ENCODE peak calls at places on chromosome 22, in eight cellular contexts. One of them, this sample, is unnamed.

GRCh38 chr22:39623603-39624500 is 53.3 kb downstream of the CACNA1I start:
- DNase-seq in GM23338: no peak
- DNase-seq in lower lobe of right lung: no peak
- DNase-seq in kidney epithelial cell: no peak
- DNase-seq in neural progenitor cell: peak; percentile 51
- DNase-seq in heart right ventricle: no peak
- DNase-seq in Peyer's patch: no peak
- DNase-seq in RWPE2: no peak
- DNase-seq in this sample: no peak

GRCh38 chr22:17120711-17121234 is 387 bp downstream of the TMEM121B start:
- DNase-seq in Peyer's patch: no peak
- DNase-seq in neural progenitor cell: peak; percentile 76
- DNase-seq in kidney epithelial cell: no peak
- DNase-seq in lower lobe of right lung: no peak
- DNase-seq in heart right ventricle: no peak
- DNase-seq in RWPE2: no peak
- DNase-seq in GM23338: peak; percentile 39
- DNase-seq in this sample: no peak

GRCh38 chr22:35140879-35141745 is 75.2 kb downstream of the ISX start:
- DNase-seq in kidney epithelial cell: no peak
- DNase-seq in RWPE2: no peak
- DNase-seq in neural progenitor cell: peak; percentile 67
- DNase-seq in heart right ventricle: no peak
- DNase-seq in lower lobe of right lung: no peak
- DNase-seq in Peyer's patch: peak; percentile 78
- DNase-seq in GM23338: peak; percentile 90
- DNase-seq in this sample: no peak

GRCh38 chr22:50440544-50441249 is 34.1 kb downstream of the SBF1 start:
- DNase-seq in RWPE2: peak; percentile 43
- DNase-seq in heart right ventricle: no peak
- DNase-seq in lower lobe of right lung: peak; percentile 47
- DNase-seq in kidney epithelial cell: no peak
- DNase-seq in neural progenitor cell: no peak
- DNase-seq in GM23338: no peak
- DNase-seq in Peyer's patch: no peak
- DNase-seq in this sample: no peak

GRCh38 chr22:41197046-41197807 is 7.9 kb upstream of the L3MBTL2 start:
- DNase-seq in Peyer's patch: peak; percentile 92
- DNase-seq in lower lobe of right lung: peak; percentile 89
- DNase-seq in RWPE2: no peak
- DNase-seq in GM23338: peak; percentile 89
- DNase-seq in neural progenitor cell: peak; percentile 93
- DNase-seq in kidney epithelial cell: no peak
- DNase-seq in heart right ventricle: peak; percentile 84
- DNase-seq in this sample: no peak

GRCh38 chr22:31952094-31952401 is 7.7 kb downstream of the YWHAH start:
- DNase-seq in Peyer's patch: no peak
- DNase-seq in GM23338: no peak
- DNase-seq in lower lobe of right lung: no peak
- DNase-seq in RWPE2: no peak
- DNase-seq in heart right ventricle: no peak
- DNase-seq in neural progenitor cell: no peak
- DNase-seq in kidney epithelial cell: no peak
- DNase-seq in this sample: no peak

GRCh38 chr22:40238425-40239344 is 61.0 kb downstream of the TNRC6B start:
- DNase-seq in GM23338: peak; percentile 53
- DNase-seq in neural progenitor cell: no peak
- DNase-seq in lower lobe of right lung: no peak
- DNase-seq in heart right ventricle: no peak
- DNase-seq in kidney epithelial cell: peak; percentile 21
- DNase-seq in Peyer's patch: no peak
- DNase-seq in RWPE2: peak; percentile 61
- DNase-seq in this sample: no peak

GRCh38 chr22:17435375-17435774 is 66.1 kb downstream of the CECR2 start:
- DNase-seq in Peyer's patch: no peak
- DNase-seq in RWPE2: no peak
- DNase-seq in neural progenitor cell: no peak
- DNase-seq in heart right ventricle: no peak
- DNase-seq in kidney epithelial cell: no peak
- DNase-seq in GM23338: no peak
- DNase-seq in lower lobe of right lung: no peak
- DNase-seq in this sample: no peak

GRCh38 chr22:26086359-26086758 is 82.9 kb upstream of the SEZ6L start:
- DNase-seq in heart right ventricle: no peak
- DNase-seq in lower lobe of right lung: no peak
- DNase-seq in neural progenitor cell: peak; percentile 36
- DNase-seq in Peyer's patch: no peak
- DNase-seq in kidney epithelial cell: no peak
- DNase-seq in GM23338: no peak
- DNase-seq in RWPE2: no peak
- DNase-seq in this sample: no peak

GRCh38 chr22:41555325-41555724 is 5.5 kb upstream of the CSDC2 start:
- DNase-seq in kidney epithelial cell: no peak
- DNase-seq in Peyer's patch: no peak
- DNase-seq in RWPE2: no peak
- DNase-seq in heart right ventricle: no peak
- DNase-seq in lower lobe of right lung: no peak
- DNase-seq in neural progenitor cell: no peak
- DNase-seq in GM23338: no peak
- DNase-seq in this sample: no peak

GRCh38 chr22:49521787-49522224 is 305.9 kb downstream of the BRD1 start:
- DNase-seq in lower lobe of right lung: no peak
- DNase-seq in heart right ventricle: no peak
- DNase-seq in kidney epithelial cell: no peak
- DNase-seq in neural progenitor cell: no peak
- DNase-seq in GM23338: no peak
- DNase-seq in Peyer's patch: peak; percentile 43
- DNase-seq in RWPE2: no peak
- DNase-seq in this sample: no peak

GRCh38 chr22:17430298-17430900 is 61.1 kb downstream of the CECR2 start:
- DNase-seq in heart right ventricle: peak; percentile 34
- DNase-seq in neural progenitor cell: no peak
- DNase-seq in Peyer's patch: no peak
- DNase-seq in RWPE2: no peak
- DNase-seq in lower lobe of right lung: no peak
- DNase-seq in kidney epithelial cell: no peak
- DNase-seq in GM23338: no peak
- DNase-seq in this sample: no peak

GRCh38 chr22:46598737-46599424 is 21.3 kb upstream of the GRAMD4 start:
- DNase-seq in lower lobe of right lung: peak; percentile 65
- DNase-seq in GM23338: no peak
- DNase-seq in RWPE2: no peak
- DNase-seq in neural progenitor cell: no peak
- DNase-seq in kidney epithelial cell: no peak
- DNase-seq in Peyer's patch: no peak
- DNase-seq in heart right ventricle: no peak
- DNase-seq in this sample: no peak

GRCh38 chr22:36870250-36870649 is 9.4 kb downstream of the NCF4 start:
- DNase-seq in lower lobe of right lung: no peak
- DNase-seq in heart right ventricle: no peak
- DNase-seq in RWPE2: no peak
- DNase-seq in Peyer's patch: no peak
- DNase-seq in kidney epithelial cell: no peak
- DNase-seq in neural progenitor cell: no peak
- DNase-seq in GM23338: no peak
- DNase-seq in this sample: no peak

GRCh38 chr22:37349043-37349814 is 66.9 kb downstream of the CYTH4 start:
- DNase-seq in RWPE2: no peak
- DNase-seq in GM23338: no peak
- DNase-seq in lower lobe of right lung: no peak
- DNase-seq in neural progenitor cell: no peak
- DNase-seq in heart right ventricle: no peak
- DNase-seq in kidney epithelial cell: no peak
- DNase-seq in Peyer's patch: no peak
- DNase-seq in this sample: no peak

GRCh38 chr22:26949193-26949592 is 291.8 kb downstream of the MIAT start:
- DNase-seq in lower lobe of right lung: no peak
- DNase-seq in GM23338: peak; percentile 44
- DNase-seq in kidney epithelial cell: no peak
- DNase-seq in Peyer's patch: no peak
- DNase-seq in heart right ventricle: no peak
- DNase-seq in RWPE2: no peak
- DNase-seq in neural progenitor cell: peak; percentile 34
- DNase-seq in this sample: no peak

GRCh38 chr22:39298194-39298987 is 21.0 kb downstream of the RPL3 start:
- DNase-seq in RWPE2: no peak
- DNase-seq in heart right ventricle: peak; percentile 62
- DNase-seq in neural progenitor cell: no peak
- DNase-seq in kidney epithelial cell: no peak
- DNase-seq in GM23338: no peak
- DNase-seq in Peyer's patch: no peak
- DNase-seq in lower lobe of right lung: no peak
- DNase-seq in this sample: no peak

DNA sequence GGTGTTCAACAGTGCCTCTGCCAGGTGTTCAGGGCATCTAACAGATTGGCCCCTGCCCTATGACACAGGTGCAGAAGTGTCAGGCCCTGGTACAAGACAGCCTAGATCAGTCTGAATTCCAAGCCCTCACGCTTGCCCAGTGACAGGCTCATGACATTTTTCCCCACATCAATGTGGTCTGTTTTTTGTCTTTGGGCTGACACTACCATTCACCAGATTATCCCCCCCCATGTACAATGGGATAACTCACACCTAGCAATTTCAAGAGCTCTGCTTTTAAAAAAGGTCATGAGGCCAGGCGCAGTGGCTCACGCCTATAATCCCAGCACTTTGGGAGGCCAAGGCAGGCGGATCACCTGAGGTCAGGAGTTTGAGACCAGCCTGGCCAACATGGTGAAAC is 155.5 kb upstream of the PITPNB start:
- DNase-seq in neural progenitor cell: no peak
- DNase-seq in GM23338: no peak
- DNase-seq in heart right ventricle: peak; percentile 49
- DNase-seq in Peyer's patch: no peak
- DNase-seq in kidney epithelial cell: no peak
- DNase-seq in RWPE2: no peak
- DNase-seq in lower lobe of right lung: no peak
- DNase-seq in this sample: no peak
- H3K27me3 ChIP-seq in neural progenitor cell: no peaks in the 10 kb centered on the region
- H3K27me3 ChIP-seq in GM23338: no peaks in the 10 kb centered on the region
- H3K27me3 ChIP-seq in heart right ventricle: no peaks in the 10 kb centered on the region
- H3K27me3 ChIP-seq in Peyer's patch: no peaks in the 10 kb centered on the region
- H3K27me3 ChIP-seq in kidney epithelial cell: no peaks in the 10 kb centered on the region
- H3K27me3 ChIP-seq in RWPE2: no peaks in the 10 kb centered on the region
- H3K27me3 ChIP-seq in lower lobe of right lung: no peaks in the 10 kb centered on the region
- H3K27me3 ChIP-seq in this sample: no peaks in the 10 kb centered on the region

DNA sequence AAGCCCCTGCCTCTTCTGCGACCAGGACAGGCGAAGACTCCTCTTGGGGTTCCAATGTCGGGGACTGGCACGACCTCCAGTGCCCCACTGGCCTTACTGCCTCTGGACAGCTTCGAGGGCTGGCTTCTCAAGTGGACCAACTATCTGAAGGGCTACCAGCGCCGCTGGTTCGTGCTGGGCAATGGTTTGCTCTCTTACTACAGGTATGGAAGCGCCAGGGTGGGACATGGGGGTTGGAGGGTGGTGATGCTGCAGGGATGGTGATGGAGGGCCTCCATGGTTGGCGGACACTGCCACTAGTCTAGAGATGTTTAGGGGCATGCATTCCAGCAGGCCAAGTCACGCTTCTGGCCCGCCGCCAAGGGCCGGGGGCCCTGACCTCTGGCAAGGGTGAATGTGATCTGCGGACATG is 683 bp downstream of the OSBP2 start:
- DNase-seq in GM23338: no peak
- DNase-seq in heart right ventricle: no peak
- DNase-seq in neural progenitor cell: no peak
- DNase-seq in lower lobe of right lung: no peak
- DNase-seq in Peyer's patch: no peak
- DNase-seq in RWPE2: no peak
- DNase-seq in kidney epithelial cell: no peak
- DNase-seq in this sample: no peak
- H3K27me3 ChIP-seq in GM23338: peaks cover 23% of the 10 kb centered on the region
- H3K27me3 ChIP-seq in heart right ventricle: peaks cover 9% of the 10 kb centered on the region
- H3K27me3 ChIP-seq in neural progenitor cell: peaks cover 48% of the 10 kb centered on the region
- H3K27me3 ChIP-seq in lower lobe of right lung: peaks cover 7% of the 10 kb centered on the region
- H3K27me3 ChIP-seq in Peyer's patch: no peaks in the 10 kb centered on the region
- H3K27me3 ChIP-seq in RWPE2: no peaks in the 10 kb centered on the region
- H3K27me3 ChIP-seq in kidney epithelial cell: peaks cover 2% of the 10 kb centered on the region
- H3K27me3 ChIP-seq in this sample: peaks cover 9% of the 10 kb centered on the region

GRCh38 chr22:19535001-19535400 is 10.8 kb upstream of the CLDN5 start:
- DNase-seq in RWPE2: no peak
- DNase-seq in GM23338: no peak
- DNase-seq in lower lobe of right lung: no peak
- DNase-seq in Peyer's patch: no peak
- DNase-seq in kidney epithelial cell: no peak
- DNase-seq in neural progenitor cell: no peak
- DNase-seq in heart right ventricle: no peak
- DNase-seq in this sample: no peak

GRCh38 chr22:19533049-19533626 is 8.9 kb upstream of the CLDN5 start:
- DNase-seq in GM23338: no peak
- DNase-seq in neural progenitor cell: no peak
- DNase-seq in RWPE2: no peak
- DNase-seq in heart right ventricle: no peak
- DNase-seq in kidney epithelial cell: no peak
- DNase-seq in Peyer's patch: no peak
- DNase-seq in lower lobe of right lung: no peak
- DNase-seq in this sample: no peak

GRCh38 chr22:19533857-19534256 is 9.6 kb upstream of the CLDN5 start:
- DNase-seq in lower lobe of right lung: no peak
- DNase-seq in neural progenitor cell: no peak
- DNase-seq in heart right ventricle: no peak
- DNase-seq in Peyer's patch: no peak
- DNase-seq in kidney epithelial cell: no peak
- DNase-seq in RWPE2: no peak
- DNase-seq in GM23338: no peak
- DNase-seq in this sample: no peak

GRCh38 chr22:19537941-19538488 is 13.8 kb upstream of the CLDN5 start:
- DNase-seq in heart right ventricle: no peak
- DNase-seq in neural progenitor cell: no peak
- DNase-seq in Peyer's patch: peak; percentile 15
- DNase-seq in GM23338: no peak
- DNase-seq in lower lobe of right lung: no peak
- DNase-seq in RWPE2: no peak
- DNase-seq in kidney epithelial cell: no peak
- DNase-seq in this sample: no peak

DNA sequence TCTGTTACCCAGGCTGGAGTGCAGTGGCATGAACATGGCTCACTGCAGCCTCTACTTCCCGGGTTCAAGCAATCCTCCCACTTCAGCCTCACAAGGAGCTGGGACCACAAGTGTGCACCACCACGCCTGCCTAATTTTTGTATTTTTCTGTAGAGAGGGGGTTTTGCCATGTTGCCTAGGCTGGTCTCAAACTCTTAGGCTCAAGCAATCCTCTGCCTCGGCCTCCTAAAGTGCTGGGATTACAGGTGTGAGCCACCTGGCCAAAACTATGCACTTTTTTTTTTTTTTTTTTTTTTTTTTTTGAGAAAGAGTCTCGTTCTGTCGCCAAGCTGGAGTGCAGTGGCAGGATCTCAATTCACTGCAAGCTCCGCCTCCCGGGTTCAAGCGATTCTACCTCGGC is 12.4 kb upstream of the CLDN5 start:
- DNase-seq in kidney epithelial cell: no peak
- DNase-seq in RWPE2: no peak
- DNase-seq in neural progenitor cell: no peak
- DNase-seq in Peyer's patch: peak; percentile 27
- DNase-seq in GM23338: no peak
- DNase-seq in heart right ventricle: no peak
- DNase-seq in lower lobe of right lung: no peak
- DNase-seq in this sample: no peak
- H3K27me3 ChIP-seq in kidney epithelial cell: no peaks in the 10 kb centered on the region
- H3K27me3 ChIP-seq in RWPE2: no peaks in the 10 kb centered on the region
- H3K27me3 ChIP-seq in neural progenitor cell: no peaks in the 10 kb centered on the region
- H3K27me3 ChIP-seq in Peyer's patch: no peaks in the 10 kb centered on the region
- H3K27me3 ChIP-seq in GM23338: no peaks in the 10 kb centered on the region
- H3K27me3 ChIP-seq in heart right ventricle: no peaks in the 10 kb centered on the region
- H3K27me3 ChIP-seq in lower lobe of right lung: no peaks in the 10 kb centered on the region
- H3K27me3 ChIP-seq in this sample: no peaks in the 10 kb centered on the region

GRCh38 chr22:21624120-21624879 is 5.5 kb downstream of the YDJC start:
- DNase-seq in lower lobe of right lung: no peak
- DNase-seq in kidney epithelial cell: no peak
- DNase-seq in RWPE2: no peak
- DNase-seq in Peyer's patch: no peak
- DNase-seq in neural progenitor cell: peak; percentile 76
- DNase-seq in GM23338: peak; percentile 89
- DNase-seq in heart right ventricle: no peak
- DNase-seq in this sample: no peak
- H3K27me3 ChIP-seq in lower lobe of right lung: no peaks in the 10 kb centered on the region
- H3K27me3 ChIP-seq in kidney epithelial cell: no peaks in the 10 kb centered on the region
- H3K27me3 ChIP-seq in RWPE2: no peaks in the 10 kb centered on the region
- H3K27me3 ChIP-seq in Peyer's patch: no peaks in the 10 kb centered on the region
- H3K27me3 ChIP-seq in neural progenitor cell: no peaks in the 10 kb centered on the region
- H3K27me3 ChIP-seq in GM23338: no peaks in the 10 kb centered on the region
- H3K27me3 ChIP-seq in heart right ventricle: no peaks in the 10 kb centered on the region
- H3K27me3 ChIP-seq in this sample: no peaks in the 10 kb centered on the region

This sample was measured in iPS DF 6.9.